ENCODE peak calls at places on chromosome 14, in six cellular contexts. P is GM23248, J is kidney, B is IMR-90, L is colonic mucosa, X is mammary epithelial cell. V is an unnamed sample.

GRCh38 chr14:53608369-53608768 is 348.3 kb downstream of the BMP4 start:
- DNase-seq in P (peak), J (no peak), B (no peak), L (peak), X (peak), V (no peak)

GRCh38 chr14:79586401-79586800 is 624.9 kb downstream of the DIO2 start:
- DNase-seq in P (no peak), J (no peak), B (no peak), L (no peak), X (no peak), V (no peak)

GRCh38 chr14:69850736-69851112 is 28.5 kb upstream of the SMOC1 start:
- DNase-seq in P (no peak), J (no peak), B (no peak), L (no peak), X (no peak), V (no peak)

GRCh38 chr14:26897186-26897585 is 299.4 kb upstream of the NOVA1 start:
- DNase-seq in P (no peak), J (no peak), B (no peak), L (no peak), X (no peak), V (no peak)

GRCh38 chr14:98725676-98726075 is 546.3 kb downstream of the BCL11B start:
- DNase-seq in P (no peak), J (no peak), B (no peak), L (no peak), X (no peak), V (no peak)

GRCh38 chr14:33271216-33271615 is 332.5 kb downstream of the NPAS3 start:
- DNase-seq in P (peak), J (no peak), B (no peak), L (no peak), X (no peak), V (no peak)

GRCh38 chr14:71555654-71556559 is 376.3 kb upstream of the RGS6 start:
- DNase-seq in P (peak), J (no peak), B (peak), L (peak), X (peak), V (no peak)

GRCh38 chr14:73426877-73427276 is 31.5 kb downstream of the NUMB start:
- DNase-seq in P (peak), J (no peak), B (peak), L (no peak), X (no peak), V (peak)

GRCh38 chr14:58298477-58298879 is at the start of gene ARID4A:
- DNase-seq in P (no peak), J (peak), B (no peak), L (peak), X (no peak), V (no peak)

GRCh38 chr14:36820111-36820709 is 158.6 kb downstream of the PAX9 start:
- DNase-seq in P (peak), J (no peak), B (no peak), L (no peak), X (peak), V (peak)

GRCh38 chr14:51867753-51868152 is 7.3 kb downstream of the GNG2 start:
- DNase-seq in P (no peak), J (no peak), B (peak), L (no peak), X (no peak), V (peak)

GRCh38 chr14:21060590-21061346 is 3.1 kb downstream of the RNASE8 start:
- DNase-seq in P (no peak), J (no peak), B (no peak), L (peak), X (no peak), V (no peak)

DNA sequence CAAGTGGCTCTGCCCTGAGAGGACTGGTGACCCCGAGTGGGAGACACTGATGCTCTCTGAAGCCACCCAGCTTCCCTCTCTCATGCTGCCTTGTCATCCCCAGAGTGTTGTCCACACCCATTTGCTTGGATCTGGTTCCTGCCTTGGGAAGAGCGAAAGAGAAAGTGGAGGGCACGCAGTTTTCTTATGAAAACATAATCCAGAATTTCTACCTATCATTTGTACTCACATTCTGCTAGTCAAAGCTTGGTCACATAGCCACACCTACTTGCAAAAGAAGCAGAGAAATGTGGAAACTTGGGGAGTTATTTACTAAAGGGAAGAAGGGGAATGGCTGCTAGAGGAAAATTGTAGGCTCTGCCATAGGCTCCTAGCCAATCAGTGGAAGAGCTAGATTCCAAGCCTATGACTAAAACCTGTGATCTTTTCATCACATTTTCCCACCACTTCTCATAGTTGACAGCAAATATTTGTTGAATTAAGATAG is 326.3 kb downstream of the ZFP36L1 start:
- DNase-seq in P (peak), J (no peak), B (peak), L (no peak), X (peak), V (peak)
- H3K4me3 ChIP-seq in P (peak), J (no peak), B (no peak), L (no peak), X (no peak), V (peak)

GRCh38 chr14:105300542-105301102 is at the start of gene BRF1:
- DNase-seq in P (peak), J (peak), B (peak), L (peak), X (peak), V (peak)

GRCh38 chr14:105299654-105300541 is 903 bp downstream of the BRF1 start:
- DNase-seq in P (peak), J (no peak), B (no peak), L (peak), X (no peak), V (no peak)

GRCh38 chr14:105303949-105304348 is 3.1 kb upstream of the BRF1 start:
- DNase-seq in P (no peak), J (no peak), B (no peak), L (peak), X (no peak), V (no peak)

GRCh38 chr14:105304565-105304964 is 3.8 kb upstream of the BRF1 start:
- DNase-seq in P (no peak), J (no peak), B (no peak), L (no peak), X (no peak), V (no peak)

GRCh38 chr14:105301103-105301914 is 508 bp upstream of the BRF1 start:
- DNase-seq in P (peak), J (peak), B (peak), L (peak), X (peak), V (peak)
- H3K9ac ChIP-seq in P (peak), J (peak), B (peak), L (peak), X (peak), V (peak)

DNA sequence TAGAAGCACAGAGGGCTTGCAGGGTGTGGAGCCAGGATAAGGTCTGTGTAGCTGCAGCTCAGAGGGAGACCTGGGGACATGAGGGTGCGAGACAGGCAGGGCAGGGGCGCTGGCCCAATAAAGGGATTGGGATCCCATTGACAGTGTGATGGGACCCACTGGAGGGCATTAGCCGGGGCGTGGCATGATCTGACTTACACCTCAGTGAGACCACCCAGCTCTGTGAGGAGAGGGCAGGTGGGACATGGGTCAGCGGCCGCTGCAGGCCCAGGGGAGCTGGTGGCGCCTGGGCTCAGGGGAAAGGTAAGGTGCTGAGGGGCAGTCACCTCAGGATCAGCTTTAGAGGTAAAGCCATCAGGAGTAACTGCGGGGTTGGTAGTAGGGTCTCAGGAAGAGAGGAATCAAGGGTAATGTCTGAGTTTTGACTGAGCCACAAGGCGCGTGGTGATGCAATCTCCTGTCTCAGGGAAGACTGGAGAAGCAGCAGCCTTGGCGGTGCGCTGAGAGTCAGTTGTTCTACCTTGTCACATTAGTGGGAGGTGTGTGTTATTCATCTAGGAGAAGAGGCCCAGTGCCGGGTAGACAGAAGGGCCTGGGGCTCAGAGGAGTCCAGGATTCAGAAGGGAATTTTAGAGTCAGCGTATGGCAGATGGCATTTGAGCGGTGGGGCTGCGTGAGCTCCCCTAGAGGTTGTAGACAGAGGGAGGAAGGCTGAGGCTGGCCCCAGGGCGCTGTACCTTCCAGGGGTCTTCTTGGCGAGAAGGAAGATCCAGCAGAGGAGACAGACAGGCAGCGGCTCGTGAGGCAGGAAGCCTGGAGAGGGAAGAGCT is 30.8 kb upstream of the BDKRB2 start:
- DNase-seq in P (no peak), J (peak), B (no peak), L (no peak), X (no peak), V (no peak)
- H3K4me3 ChIP-seq in P (no peak), J (no peak), B (no peak), L (no peak), X (no peak), V (no peak)

DNA sequence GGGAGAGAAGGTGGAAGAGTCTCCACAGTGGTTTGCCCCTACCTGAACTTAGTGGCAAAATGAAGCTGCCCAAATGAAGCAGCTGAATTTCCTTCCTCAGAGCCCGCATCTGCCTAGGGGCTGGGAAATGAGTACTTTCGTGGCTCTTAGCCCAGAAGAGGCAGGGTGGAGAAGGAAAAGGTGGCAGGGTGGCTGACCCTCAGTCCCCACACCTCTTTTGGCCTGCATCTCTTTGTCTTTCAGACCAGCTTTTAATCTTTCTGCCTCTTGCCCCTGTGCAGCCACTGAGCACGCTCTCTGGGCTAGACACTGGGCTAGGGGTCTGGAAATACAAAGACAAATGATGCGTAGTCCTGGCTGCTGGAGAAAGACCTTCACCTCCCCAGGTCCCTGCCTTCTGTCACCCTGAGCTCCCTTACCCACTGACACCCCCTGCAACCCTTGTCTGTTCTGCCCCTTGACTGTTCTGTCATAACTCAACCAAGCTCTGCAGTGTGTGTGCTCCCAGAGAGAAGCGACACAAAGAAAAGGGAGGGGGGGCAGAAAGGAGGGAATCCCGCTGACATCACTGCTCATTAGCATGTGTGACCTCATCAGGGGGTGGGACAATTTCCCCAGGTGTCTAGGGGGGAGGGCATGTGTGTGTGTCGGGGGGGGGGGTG is 362 bp upstream of the REM2 start:
- DNase-seq in P (peak), J (no peak), B (peak), L (peak), X (peak), V (no peak)
- H3K9ac ChIP-seq in P (no peak), J (peak), B (no peak), L (no peak), X (no peak), V (no peak)

GRCh38 chr14:54687750-54688119 is 120.8 kb downstream of the SAMD4A start:
- DNase-seq in P (no peak), J (no peak), B (no peak), L (no peak), X (no peak), V (no peak)

GRCh38 chr14:54686219-54686870 is 119.4 kb downstream of the SAMD4A start:
- DNase-seq in P (peak), J (no peak), B (peak), L (peak), X (no peak), V (peak)

GRCh38 chr14:54688229-54688628 is 121.3 kb downstream of the SAMD4A start:
- DNase-seq in P (no peak), J (no peak), B (no peak), L (no peak), X (no peak), V (no peak)

GRCh38 chr14:54685286-54685845 is 118.4 kb downstream of the SAMD4A start:
- DNase-seq in P (no peak), J (no peak), B (no peak), L (no peak), X (no peak), V (no peak)

GRCh38 chr14:54686871-54687749 is 120.2 kb downstream of the SAMD4A start:
- DNase-seq in P (peak), J (no peak), B (no peak), L (no peak), X (no peak), V (no peak)
- H3K4me3 ChIP-seq in P (peak), J (no peak), B (no peak), L (no peak), X (no peak), V (peak)

GRCh38 chr14:59303216-59303615 is 114.7 kb downstream of the DAAM1 start:
- DNase-seq in P (peak), J (no peak), B (no peak), L (no peak), X (peak), V (peak)

GRCh38 chr14:59299731-59300130 is 111.3 kb downstream of the DAAM1 start:
- DNase-seq in P (no peak), J (no peak), B (no peak), L (no peak), X (no peak), V (no peak)

GRCh38 chr14:59302313-59302712 is 113.8 kb downstream of the DAAM1 start:
- DNase-seq in P (no peak), J (no peak), B (no peak), L (no peak), X (no peak), V (no peak)

GRCh38 chr14:59305231-59305630 is 116.8 kb downstream of the DAAM1 start:
- DNase-seq in P (peak), J (no peak), B (peak), L (no peak), X (no peak), V (peak)

GRCh38 chr14:59301354-59301753 is 112.9 kb downstream of the DAAM1 start:
- DNase-seq in P (no peak), J (no peak), B (no peak), L (no peak), X (no peak), V (no peak)
- H3K9ac ChIP-seq in P (no peak), J (no peak), B (no peak), L (no peak), X (no peak), V (no peak)

DNA sequence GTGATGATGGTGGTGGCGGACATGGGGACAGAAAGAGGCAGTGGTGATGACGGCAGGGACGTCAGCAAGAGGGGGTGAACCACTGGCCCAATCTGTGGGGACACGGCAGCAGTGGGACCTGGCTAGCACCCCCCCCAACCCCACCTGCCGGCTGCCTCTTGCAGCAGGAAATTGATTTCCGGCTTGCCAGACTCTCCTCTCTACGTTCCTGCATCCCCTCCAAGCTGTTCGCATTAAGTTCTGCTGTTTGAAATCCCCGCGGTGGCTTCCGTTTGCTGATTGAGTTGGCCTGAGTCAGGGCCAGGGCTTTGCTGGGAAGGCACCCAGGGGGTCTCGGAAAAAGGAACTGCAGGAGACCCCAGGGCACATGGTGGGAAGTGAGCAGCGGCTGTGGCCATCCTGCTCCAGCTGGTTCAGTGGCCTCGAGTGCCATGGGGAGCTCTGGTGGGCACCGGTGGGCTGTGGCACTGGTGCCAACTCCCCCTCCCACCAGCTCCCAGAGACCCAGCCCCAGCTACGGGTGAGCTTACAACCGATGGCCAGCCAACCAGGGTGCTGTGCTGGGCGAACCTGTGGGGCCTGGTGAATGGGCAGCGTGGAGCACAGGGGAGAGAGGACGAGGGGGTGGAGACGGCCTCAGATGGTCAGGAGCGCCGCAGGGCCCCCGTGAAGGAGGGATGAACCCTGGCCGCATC is 14.6 kb upstream of the NUDT14 start:
- DNase-seq in P (no peak), J (no peak), B (no peak), L (no peak), X (no peak), V (no peak)
- H3K4me3 ChIP-seq in P (no peak), J (no peak), B (no peak), L (no peak), X (no peak), V (no peak)

GRCh38 chr14:103526247-103526913 is 2.6 kb upstream of the TRMT61A start:
- DNase-seq in P (no peak), J (no peak), B (no peak), L (peak), X (no peak), V (no peak)
- H3K9ac ChIP-seq in P (no peak), J (peak), B (no peak), L (no peak), X (no peak), V (no peak)

DNA sequence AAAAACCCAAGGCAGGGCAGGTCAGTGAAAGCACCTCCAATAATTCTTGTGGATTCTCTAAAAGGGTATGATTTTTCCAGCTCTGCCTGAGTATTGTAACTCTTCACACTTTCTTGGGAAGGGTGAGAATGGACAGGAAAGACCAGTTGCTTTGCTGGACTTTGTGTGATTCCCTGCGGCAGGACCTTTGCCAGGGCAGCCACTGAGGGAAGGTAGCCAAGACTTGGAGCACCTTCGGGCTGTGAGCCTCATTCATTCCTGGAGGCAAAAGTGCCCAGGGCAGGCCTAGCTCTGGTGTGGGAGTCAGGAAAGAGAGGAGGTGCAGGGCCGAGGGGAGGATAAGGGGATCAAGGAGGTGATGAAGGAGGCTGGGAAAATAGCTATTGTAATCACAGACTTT is 80.2 kb downstream of the VCPKMT start:
- DNase-seq in P (no peak), J (no peak), B (no peak), L (no peak), X (no peak), V (no peak)
- H3K4me3 ChIP-seq in P (no peak), J (no peak), B (no peak), L (no peak), X (no peak), V (no peak)

GRCh38 chr14:103372017-103372416 is 13.2 kb upstream of the MARK3 start:
- DNase-seq in P (no peak), J (no peak), B (no peak), L (no peak), X (no peak), V (no peak)
- H3K9ac ChIP-seq in P (peak), J (no peak), B (no peak), L (no peak), X (no peak), V (peak)

V was measured in adipocyte.